ENCODE peak calls at places on chromosome 12, in nine cellular contexts. One of them, this sample, is unnamed.

GRCh38 chr12:11136075-11136474 is 1.6 kb upstream of the TAS2R30 start:
- DNase-seq in HCT116: no peak
- DNase-seq in keratinocyte: no peak
- DNase-seq in IMR-90: no peak
- DNase-seq in GM23248: no peak
- DNase-seq in K562: no peak
- DNase-seq in HepG2: no peak
- DNase-seq in PC-3: no peak
- DNase-seq in SK-N-SH: no peak
- DNase-seq in this sample: no peak

GRCh38 chr12:3018284-3019004 is 58.7 kb upstream of the TSPAN9 start:
- DNase-seq in HCT116: no peak
- DNase-seq in keratinocyte: no peak
- DNase-seq in IMR-90: no peak
- DNase-seq in GM23248: no peak
- DNase-seq in K562: no peak
- DNase-seq in HepG2: no peak
- DNase-seq in PC-3: no peak
- DNase-seq in SK-N-SH: no peak
- DNase-seq in this sample: no peak

GRCh38 chr12:123134265-123134664 is 16.6 kb downstream of the PITPNM2 start:
- DNase-seq in HCT116: no peak
- DNase-seq in keratinocyte: peak; percentile 70
- DNase-seq in IMR-90: no peak
- DNase-seq in GM23248: no peak
- DNase-seq in K562: no peak
- DNase-seq in HepG2: no peak
- DNase-seq in PC-3: peak; percentile 46
- DNase-seq in SK-N-SH: no peak
- DNase-seq in this sample: no peak

GRCh38 chr12:130054803-130055202 is 107.5 kb upstream of the FZD10 start:
- DNase-seq in HCT116: no peak
- DNase-seq in keratinocyte: no peak
- DNase-seq in IMR-90: no peak
- DNase-seq in GM23248: no peak
- DNase-seq in K562: no peak
- DNase-seq in HepG2: no peak
- DNase-seq in PC-3: no peak
- DNase-seq in SK-N-SH: no peak
- DNase-seq in this sample: no peak

GRCh38 chr12:105324704-105325103 is 5.8 kb upstream of the C12orf75 start:
- DNase-seq in HCT116: no peak
- DNase-seq in keratinocyte: no peak
- DNase-seq in IMR-90: no peak
- DNase-seq in GM23248: peak; percentile 25
- DNase-seq in K562: no peak
- DNase-seq in HepG2: no peak
- DNase-seq in PC-3: no peak
- DNase-seq in SK-N-SH: no peak
- DNase-seq in this sample: no peak

GRCh38 chr12:115013668-115014072 is 329.7 kb upstream of the TBX3 start:
- DNase-seq in HCT116: no peak
- DNase-seq in keratinocyte: no peak
- DNase-seq in IMR-90: no peak
- DNase-seq in GM23248: no peak
- DNase-seq in K562: no peak
- DNase-seq in HepG2: no peak
- DNase-seq in PC-3: no peak
- DNase-seq in SK-N-SH: no peak
- DNase-seq in this sample: no peak

GRCh38 chr12:11785722-11786121 is 136.2 kb downstream of the ETV6 start:
- DNase-seq in HCT116: no peak
- DNase-seq in keratinocyte: no peak
- DNase-seq in IMR-90: peak; percentile 32
- DNase-seq in GM23248: peak; percentile 78
- DNase-seq in K562: no peak
- DNase-seq in HepG2: no peak
- DNase-seq in PC-3: no peak
- DNase-seq in SK-N-SH: no peak
- DNase-seq in this sample: no peak

GRCh38 chr12:41310367-41310766 is 122.2 kb downstream of the PDZRN4 start:
- DNase-seq in HCT116: no peak
- DNase-seq in keratinocyte: no peak
- DNase-seq in IMR-90: no peak
- DNase-seq in GM23248: no peak
- DNase-seq in K562: no peak
- DNase-seq in HepG2: no peak
- DNase-seq in PC-3: no peak
- DNase-seq in SK-N-SH: no peak
- DNase-seq in this sample: no peak

GRCh38 chr12:132622437-132623071 is 4.0 kb downstream of the P2RX2 start:
- DNase-seq in HCT116: no peak
- DNase-seq in keratinocyte: no peak
- DNase-seq in IMR-90: peak; percentile 94
- DNase-seq in GM23248: peak; percentile 90
- DNase-seq in K562: no peak
- DNase-seq in HepG2: no peak
- DNase-seq in PC-3: peak; percentile 49
- DNase-seq in SK-N-SH: no peak
- DNase-seq in this sample: no peak

GRCh38 chr12:52703878-52704277 is 554 bp upstream of the KRT77 start:
- DNase-seq in HCT116: no peak
- DNase-seq in keratinocyte: no peak
- DNase-seq in IMR-90: no peak
- DNase-seq in GM23248: no peak
- DNase-seq in K562: no peak
- DNase-seq in HepG2: no peak
- DNase-seq in PC-3: no peak
- DNase-seq in SK-N-SH: no peak
- DNase-seq in this sample: no peak

GRCh38 chr12:79988368-79988767 is 53.5 kb upstream of the PPP1R12A start:
- DNase-seq in HCT116: no peak
- DNase-seq in keratinocyte: no peak
- DNase-seq in IMR-90: peak; percentile 41
- DNase-seq in GM23248: peak; percentile 81
- DNase-seq in K562: no peak
- DNase-seq in HepG2: no peak
- DNase-seq in PC-3: peak; percentile 53
- DNase-seq in SK-N-SH: no peak
- DNase-seq in this sample: peak; percentile 9

GRCh38 chr12:93092559-93092945 is 163.5 kb upstream of the EEA1 start:
- DNase-seq in HCT116: no peak
- DNase-seq in keratinocyte: no peak
- DNase-seq in IMR-90: no peak
- DNase-seq in GM23248: no peak
- DNase-seq in K562: no peak
- DNase-seq in HepG2: no peak
- DNase-seq in PC-3: peak; percentile 64
- DNase-seq in SK-N-SH: no peak
- DNase-seq in this sample: no peak

GRCh38 chr12:65019696-65020095 is 101.4 kb downstream of the WIF1 start:
- DNase-seq in HCT116: no peak
- DNase-seq in keratinocyte: no peak
- DNase-seq in IMR-90: no peak
- DNase-seq in GM23248: no peak
- DNase-seq in K562: no peak
- DNase-seq in HepG2: no peak
- DNase-seq in PC-3: no peak
- DNase-seq in SK-N-SH: no peak
- DNase-seq in this sample: no peak

GRCh38 chr12:104345234-104346066 is 41.9 kb downstream of the EID3 start:
- DNase-seq in HCT116: no peak
- DNase-seq in keratinocyte: no peak
- DNase-seq in IMR-90: no peak
- DNase-seq in GM23248: peak; percentile 56
- DNase-seq in K562: no peak
- DNase-seq in HepG2: no peak
- DNase-seq in PC-3: no peak
- DNase-seq in SK-N-SH: no peak
- DNase-seq in this sample: no peak

GRCh38 chr12:74328623-74329022 is 209.0 kb upstream of the ATXN7L3B start:
- DNase-seq in HCT116: no peak
- DNase-seq in keratinocyte: no peak
- DNase-seq in IMR-90: no peak
- DNase-seq in GM23248: no peak
- DNase-seq in K562: no peak
- DNase-seq in HepG2: no peak
- DNase-seq in PC-3: no peak
- DNase-seq in SK-N-SH: no peak
- DNase-seq in this sample: no peak

DNA sequence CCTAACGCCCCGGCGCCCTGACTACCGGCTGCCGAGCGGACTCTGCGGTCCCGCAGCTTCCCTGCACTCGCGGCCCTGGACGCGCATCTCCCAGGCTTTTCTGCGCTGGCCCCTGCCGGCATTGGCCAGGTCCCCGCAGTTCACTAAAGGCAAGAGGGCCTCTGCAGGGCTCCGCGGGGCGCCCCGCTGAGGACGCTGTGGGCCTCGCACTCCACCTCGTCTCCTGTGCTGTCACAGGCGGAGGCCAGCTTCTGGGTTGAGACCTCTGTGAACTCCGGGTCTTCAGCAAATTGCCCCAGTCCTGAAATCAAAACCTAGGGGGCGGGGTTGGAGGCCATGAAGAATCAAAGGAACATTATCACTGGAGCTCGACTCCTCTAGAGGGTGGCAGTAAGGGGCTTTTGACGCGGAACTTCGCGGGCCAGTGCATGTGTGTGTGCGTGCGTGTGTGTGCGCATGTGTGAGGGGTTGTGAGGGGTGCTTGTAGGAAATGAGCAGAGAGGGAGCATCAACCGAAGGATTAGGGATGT is 68.5 kb upstream of the CAPRIN2 start:
- DNase-seq in HCT116: no peak
- DNase-seq in keratinocyte: no peak
- DNase-seq in IMR-90: no peak
- DNase-seq in GM23248: peak; percentile 51
- DNase-seq in K562: no peak
- DNase-seq in HepG2: no peak
- DNase-seq in PC-3: no peak
- DNase-seq in SK-N-SH: no peak
- DNase-seq in this sample: peak; percentile 74
- H2AFZ ChIP-seq in HCT116: no peak overlapping the region
- H2AFZ ChIP-seq in keratinocyte: peak overlapping the region; percentile 94
- H2AFZ ChIP-seq in IMR-90: peak overlapping the region; percentile 88
- H2AFZ ChIP-seq in GM23248: peak overlapping the region; percentile 90
- H2AFZ ChIP-seq in K562: no peak overlapping the region
- H2AFZ ChIP-seq in HepG2: no peak overlapping the region
- H2AFZ ChIP-seq in PC-3: no peak overlapping the region
- H2AFZ ChIP-seq in SK-N-SH: no peak overlapping the region
- H2AFZ ChIP-seq in this sample: peak overlapping the region; percentile 92

GRCh38 chr12:57229041-57229633 is 374 bp upstream of the SHMT2 start:
- DNase-seq in HCT116: no peak
- DNase-seq in keratinocyte: no peak
- DNase-seq in IMR-90: no peak
- DNase-seq in GM23248: peak; percentile 51
- DNase-seq in K562: no peak
- DNase-seq in HepG2: no peak
- DNase-seq in PC-3: no peak
- DNase-seq in SK-N-SH: no peak
- DNase-seq in this sample: no peak
- H3K4me1 ChIP-seq in HCT116: peaks cover 6% of the 10 kb centered on the region
- H3K4me1 ChIP-seq in keratinocyte: peaks cover 30% of the 10 kb centered on the region
- H3K4me1 ChIP-seq in IMR-90: peaks cover 16% of the 10 kb centered on the region
- H3K4me1 ChIP-seq in GM23248: peaks cover 17% of the 10 kb centered on the region
- H3K4me1 ChIP-seq in K562: peaks cover 64% of the 10 kb centered on the region
- H3K4me1 ChIP-seq in HepG2: peaks cover 81% of the 10 kb centered on the region
- H3K4me1 ChIP-seq in PC-3: peaks cover 19% of the 10 kb centered on the region
- H3K4me1 ChIP-seq in SK-N-SH: peaks cover 19% of the 10 kb centered on the region
- H3K4me1 ChIP-seq in this sample: peaks cover 27% of the 10 kb centered on the region

GRCh38 chr12:6201775-6202292 is 1.6 kb downstream of the CD9 start:
- DNase-seq in HCT116: no peak
- DNase-seq in keratinocyte: no peak
- DNase-seq in IMR-90: no peak
- DNase-seq in GM23248: no peak
- DNase-seq in K562: no peak
- DNase-seq in HepG2: no peak
- DNase-seq in PC-3: no peak
- DNase-seq in SK-N-SH: no peak
- DNase-seq in this sample: no peak
- H3K4me3 ChIP-seq in HCT116: peak overlapping the region; percentile 93
- H3K4me3 ChIP-seq in keratinocyte: peak overlapping the region; percentile 85
- H3K4me3 ChIP-seq in IMR-90: no peak overlapping the region
- H3K4me3 ChIP-seq in GM23248: no peak overlapping the region
- H3K4me3 ChIP-seq in K562: no peak overlapping the region
- H3K4me3 ChIP-seq in HepG2: no peak overlapping the region
- H3K4me3 ChIP-seq in PC-3: peak overlapping the region; percentile 98
- H3K4me3 ChIP-seq in SK-N-SH: peak overlapping the region; percentile 79
- H3K4me3 ChIP-seq in this sample: peak overlapping the region; percentile 85

GRCh38 chr12:6632026-6632978 is 3.5 kb downstream of the LPAR5 start:
- DNase-seq in HCT116: no peak
- DNase-seq in keratinocyte: no peak
- DNase-seq in IMR-90: no peak
- DNase-seq in GM23248: no peak
- DNase-seq in K562: no peak
- DNase-seq in HepG2: no peak
- DNase-seq in PC-3: no peak
- DNase-seq in SK-N-SH: peak; percentile 43
- DNase-seq in this sample: peak; percentile 49

GRCh38 chr12:6627598-6627997 is 8.2 kb downstream of the LPAR5 start:
- DNase-seq in HCT116: no peak
- DNase-seq in keratinocyte: no peak
- DNase-seq in IMR-90: no peak
- DNase-seq in GM23248: no peak
- DNase-seq in K562: peak; percentile 38
- DNase-seq in HepG2: no peak
- DNase-seq in PC-3: no peak
- DNase-seq in SK-N-SH: no peak
- DNase-seq in this sample: no peak

GRCh38 chr12:6631549-6631961 is 4.2 kb downstream of the LPAR5 start:
- DNase-seq in HCT116: no peak
- DNase-seq in keratinocyte: no peak
- DNase-seq in IMR-90: no peak
- DNase-seq in GM23248: no peak
- DNase-seq in K562: no peak
- DNase-seq in HepG2: no peak
- DNase-seq in PC-3: no peak
- DNase-seq in SK-N-SH: no peak
- DNase-seq in this sample: peak; percentile 55

GRCh38 chr12:6630696-6631095 is 5.1 kb downstream of the LPAR5 start:
- DNase-seq in HCT116: no peak
- DNase-seq in keratinocyte: no peak
- DNase-seq in IMR-90: no peak
- DNase-seq in GM23248: no peak
- DNase-seq in K562: no peak
- DNase-seq in HepG2: no peak
- DNase-seq in PC-3: no peak
- DNase-seq in SK-N-SH: peak; percentile 76
- DNase-seq in this sample: peak; percentile 47

DNA sequence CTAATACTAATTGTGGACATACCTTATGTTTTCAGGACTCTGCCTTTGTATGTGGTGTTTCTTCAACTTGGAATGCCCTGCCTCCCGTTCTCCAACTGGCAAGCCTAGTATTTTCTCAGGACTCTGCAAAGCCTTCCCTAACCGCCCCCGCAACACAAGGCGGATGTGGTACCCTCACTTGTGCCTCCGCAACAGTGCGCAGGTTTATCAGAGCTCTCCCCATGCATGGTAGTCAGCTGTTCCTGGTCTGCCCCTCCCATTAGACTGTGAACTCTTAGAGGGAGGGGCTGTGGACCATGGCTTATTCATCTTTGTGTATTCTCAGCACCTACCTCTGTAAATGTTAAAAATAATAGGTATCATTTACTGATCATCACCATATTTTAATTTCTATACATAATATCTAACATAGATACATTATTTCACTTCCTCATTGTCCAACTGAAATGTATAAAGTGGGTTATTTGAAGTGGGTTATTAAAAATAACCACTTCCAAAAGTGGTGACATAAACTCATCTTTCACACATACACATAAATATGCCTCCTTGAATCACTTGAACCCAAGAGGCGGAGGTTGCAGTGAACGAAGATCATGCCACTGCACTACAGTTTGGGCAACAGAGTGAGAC is 9.0 kb downstream of the LPAR5 start:
- DNase-seq in HCT116: no peak
- DNase-seq in keratinocyte: no peak
- DNase-seq in IMR-90: no peak
- DNase-seq in GM23248: no peak
- DNase-seq in K562: peak; percentile 60
- DNase-seq in HepG2: no peak
- DNase-seq in PC-3: no peak
- DNase-seq in SK-N-SH: no peak
- DNase-seq in this sample: no peak
- H2AFZ ChIP-seq in HCT116: no peak overlapping the region
- H2AFZ ChIP-seq in keratinocyte: no peak overlapping the region
- H2AFZ ChIP-seq in IMR-90: peak overlapping the region; percentile 53
- H2AFZ ChIP-seq in GM23248: no peak overlapping the region
- H2AFZ ChIP-seq in K562: peak overlapping the region; percentile 78
- H2AFZ ChIP-seq in HepG2: no peak overlapping the region
- H2AFZ ChIP-seq in PC-3: no peak overlapping the region
- H2AFZ ChIP-seq in SK-N-SH: peak overlapping the region; percentile 57
- H2AFZ ChIP-seq in this sample: no peak overlapping the region